ENCODE peak calls at places on chromosomes 16 and 17, in eight cellular contexts. H, T, I, R, W, F, O and G are unnamed samples.

GRCh38 chr17:28711723-28712036 is at the start of gene PROCA1:
- DNase-seq in H (no peak), T (no peak), I (peak), R (no peak), W (no peak), F (no peak), O (no peak), G (no peak)

GRCh38 chr17:72434581-72434980 is 313.8 kb downstream of the SOX9 start:
- DNase-seq in H (no peak), T (no peak), I (no peak), R (no peak), W (no peak), F (no peak), O (no peak), G (no peak)

GRCh38 chr17:45107286-45107685 is 25.0 kb downstream of the PLCD3 start:
- DNase-seq in H (no peak), T (no peak), I (no peak), R (no peak), W (no peak), F (peak), O (no peak), G (no peak)

GRCh38 chr16:86625821-86626220 is 47.5 kb downstream of the FOXL1 start:
- DNase-seq in H (peak), T (no peak), I (no peak), R (no peak), W (no peak), F (no peak), O (no peak), G (no peak)

GRCh38 chr16:65754799-65755691 is 611.4 kb upstream of the CDH5 start:
- DNase-seq in H (peak), T (peak), I (no peak), R (no peak), W (no peak), F (peak), O (peak), G (no peak)

GRCh38 chr16:75195811-75196790 is 10.9 kb downstream of the CTRB2 start:
- DNase-seq in H (no peak), T (no peak), I (no peak), R (no peak), W (no peak), F (no peak), O (no peak), G (no peak)

GRCh38 chr16:15765880-15766279 is 90.9 kb downstream of the MYH11 start:
- DNase-seq in H (no peak), T (no peak), I (peak), R (peak), W (no peak), F (no peak), O (peak), G (peak)

GRCh38 chr16:65068151-65068740 is 53.6 kb downstream of the CDH11 start:
- DNase-seq in H (no peak), T (no peak), I (no peak), R (no peak), W (peak), F (no peak), O (peak), G (no peak)

GRCh38 chr16:72808754-72809153 is 239.2 kb downstream of the ZFHX3 start:
- DNase-seq in H (no peak), T (no peak), I (no peak), R (no peak), W (no peak), F (no peak), O (no peak), G (no peak)

GRCh38 chr17:8345052-8345690 is 5.5 kb downstream of the ODF4 start:
- DNase-seq in H (no peak), T (no peak), I (no peak), R (no peak), W (no peak), F (no peak), O (no peak), G (no peak)

GRCh38 chr17:4607773-4608187 is 23.5 kb downstream of the SMTNL2 start:
- DNase-seq in H (peak), T (no peak), I (no peak), R (no peak), W (no peak), F (peak), O (peak), G (no peak)

GRCh38 chr16:73418051-73418450 is 370.1 kb upstream of the ZFHX3 start:
- DNase-seq in H (no peak), T (no peak), I (no peak), R (no peak), W (no peak), F (no peak), O (no peak), G (no peak)

GRCh38 chr16:87806608-87807546 is 41.1 kb upstream of the KLHDC4 start:
- DNase-seq in H (peak), T (peak), I (peak), R (peak), W (no peak), F (peak), O (peak), G (no peak)

GRCh38 chr16:2467301-2468141 is 3.6 kb upstream of the NTN3 start:
- DNase-seq in H (peak), T (no peak), I (peak), R (peak), W (peak), F (peak), O (peak), G (no peak)

GRCh38 chr17:8225813-8226535 is 15.6 kb upstream of the AURKB start:
- DNase-seq in H (no peak), T (peak), I (peak), R (peak), W (no peak), F (no peak), O (peak), G (no peak)

GRCh38 chr17:83178533-83179201 is 99.3 kb downstream of the METRNL start:
- DNase-seq in H (peak), T (no peak), I (no peak), R (no peak), W (no peak), F (no peak), O (no peak), G (no peak)

GRCh38 chr17:61406543-61406845 is 6.9 kb downstream of the TBX2 start:
- DNase-seq in H (no peak), T (no peak), I (no peak), R (no peak), W (no peak), F (no peak), O (no peak), G (no peak)

GRCh38 chr17:19319771-19320505 is 42.6 kb downstream of the B9D1 start:
- DNase-seq in H (peak), T (no peak), I (no peak), R (no peak), W (no peak), F (peak), O (no peak), G (no peak)

GRCh38 chr17:76498886-76499667 is 2.1 kb downstream of the RHBDF2 start:
- DNase-seq in H (no peak), T (no peak), I (no peak), R (no peak), W (peak), F (no peak), O (no peak), G (no peak)

GRCh38 chr16:53892155-53892554 is 188.2 kb downstream of the FTO start:
- DNase-seq in H (no peak), T (peak), I (peak), R (peak), W (peak), F (no peak), O (peak), G (peak)

GRCh38 chr16:84538441-84538840 is 34.0 kb upstream of the MEAK7 start:
- DNase-seq in H (no peak), T (no peak), I (no peak), R (no peak), W (no peak), F (no peak), O (no peak), G (no peak)

GRCh38 chr17:732788-733720 is 658 bp downstream of the TLCD3A start:
- DNase-seq in H (peak), T (no peak), I (no peak), R (peak), W (no peak), F (no peak), O (peak), G (no peak)

GRCh38 chr17:6701719-6702118 is 11.4 kb downstream of the SLC13A5 start:
- DNase-seq in H (peak), T (no peak), I (no peak), R (no peak), W (no peak), F (no peak), O (peak), G (no peak)

GRCh38 chr17:70945386-70945785 is 776.1 kb downstream of the KCNJ2 start:
- DNase-seq in H (no peak), T (no peak), I (no peak), R (no peak), W (no peak), F (no peak), O (no peak), G (peak)

GRCh38 chr17:61075988-61076387 is 323.7 kb upstream of the TBX2 start:
- DNase-seq in H (no peak), T (no peak), I (no peak), R (no peak), W (no peak), F (no peak), O (no peak), G (no peak)

GRCh38 chr17:53626286-53626685 is 196.4 kb upstream of the KIF2B start:
- DNase-seq in H (no peak), T (no peak), I (no peak), R (no peak), W (no peak), F (no peak), O (peak), G (no peak)

GRCh38 chr17:18089613-18090012 is 1.9 kb downstream of the DRG2 start:
- DNase-seq in H (no peak), T (no peak), I (no peak), R (no peak), W (no peak), F (no peak), O (no peak), G (no peak)

GRCh38 chr16:89667633-89668032 is 10.0 kb downstream of the SPATA33 start:
- DNase-seq in H (no peak), T (no peak), I (no peak), R (no peak), W (no peak), F (no peak), O (no peak), G (no peak)

GRCh38 chr16:47817048-47817447 is 338.7 kb downstream of the ABCC12 start:
- DNase-seq in H (no peak), T (no peak), I (no peak), R (no peak), W (no peak), F (no peak), O (no peak), G (no peak)

GRCh38 chr16:1178295-1178910 is 25.5 kb downstream of the CACNA1H start:
- DNase-seq in H (no peak), T (no peak), I (no peak), R (no peak), W (no peak), F (no peak), O (no peak), G (no peak)

GRCh38 chr17:34730816-34731215 is 151.4 kb downstream of the TMEM132E start:
- DNase-seq in H (peak), T (no peak), I (no peak), R (no peak), W (no peak), F (no peak), O (no peak), G (no peak)

GRCh38 chr16:71472041-71472440 is 10.0 kb upstream of the ZNF23 start:
- DNase-seq in H (no peak), T (no peak), I (no peak), R (no peak), W (no peak), F (no peak), O (no peak), G (no peak)

GRCh38 chr17:40775945-40776344 is 3.9 kb upstream of the KRT26 start:
- DNase-seq in H (no peak), T (no peak), I (no peak), R (no peak), W (no peak), F (no peak), O (no peak), G (no peak)

GRCh38 chr17:82288602-82288927 is 15.1 kb upstream of the CSNK1D start:
- DNase-seq in H (no peak), T (no peak), I (no peak), R (no peak), W (no peak), F (peak), O (no peak), G (no peak)

GRCh38 chr17:596287-596686 is 118.4 kb downstream of the VPS53 start:
- DNase-seq in H (no peak), T (no peak), I (no peak), R (no peak), W (no peak), F (no peak), O (no peak), G (no peak)

GRCh38 chr16:27499659-27500055 is 50.1 kb downstream of the GTF3C1 start:
- DNase-seq in H (no peak), T (no peak), I (no peak), R (no peak), W (no peak), F (peak), O (no peak), G (no peak)

GRCh38 chr17:27985736-27986394 is 56.6 kb upstream of the NLK start:
- DNase-seq in H (no peak), T (no peak), I (no peak), R (no peak), W (no peak), F (no peak), O (no peak), G (no peak)

GRCh38 chr17:34581446-34582184 is 2.2 kb downstream of the TMEM132E start:
- DNase-seq in H (no peak), T (no peak), I (peak), R (no peak), W (no peak), F (peak), O (no peak), G (no peak)